ENCODE peak calls at places on chromosomes 5 and 9, in nine cellular contexts. B is spleen; X is OCI-LY7; E is mesendoderm; T is bronchial epithelial cell; I is right cardiac atrium; N is small intestine; V is AG04450; F is CD4-positive, CD25-positive, alpha-beta regulatory T cell. Q is an unnamed sample.

GRCh38 chr5:61768692-61769281 is 436.7 kb downstream of the ZSWIM6 start:
- DNase-seq in B (no peak), X (peak; percentile 54), E (peak; percentile 92), T (peak; percentile 69), I (no peak), N (peak; percentile 48), V (no peak), F (peak; percentile 18), Q (peak; percentile 41)

GRCh38 chr9:85443190-85443598 is 298.6 kb downstream of the AGTPBP1 start:
- DNase-seq in B (no peak), X (no peak), E (no peak), T (no peak), I (no peak), N (no peak), V (no peak), F (no peak), Q (no peak)

GRCh38 chr5:54874337-54875021 is 110.9 kb downstream of the ESM1 start:
- DNase-seq in B (no peak), X (no peak), E (peak; percentile 57), T (peak; percentile 54), I (no peak), N (no peak), V (no peak), F (no peak), Q (peak; percentile 63)

GRCh38 chr5:82147860-82148573 is 130.1 kb downstream of the RPS23 start:
- DNase-seq in B (no peak), X (no peak), E (no peak), T (peak; percentile 54), I (no peak), N (no peak), V (no peak), F (no peak), Q (peak; percentile 18)

GRCh38 chr9:37037744-37038640 is 3.9 kb upstream of the PAX5 start:
- DNase-seq in B (peak; percentile 88), X (peak; percentile 49), E (peak; percentile 55), T (no peak), I (no peak), N (no peak), V (no peak), F (no peak), Q (no peak)

GRCh38 chr5:178308541-178309092 is 76.0 kb upstream of the PHYKPL start:
- DNase-seq in B (peak; percentile 50), X (no peak), E (no peak), T (no peak), I (peak; percentile 36), N (no peak), V (no peak), F (no peak), Q (no peak)

GRCh38 chr5:90642706-90643229 is 84.2 kb downstream of the ADGRV1 start:
- DNase-seq in B (no peak), X (no peak), E (no peak), T (no peak), I (no peak), N (no peak), V (no peak), F (no peak), Q (no peak)

GRCh38 chr9:7570107-7570720 is 229.4 kb downstream of the DMAC1 start:
- DNase-seq in B (no peak), X (peak; percentile 65), E (peak; percentile 74), T (peak; percentile 57), I (no peak), N (peak; percentile 65), V (no peak), F (peak; percentile 81), Q (peak; percentile 77)

GRCh38 chr5:138696501-138696900 is 56.7 kb upstream of the CTNNA1 start:
- DNase-seq in B (no peak), X (no peak), E (no peak), T (peak; percentile 89), I (no peak), N (no peak), V (peak; percentile 51), F (no peak), Q (no peak)

GRCh38 chr9:91489391-91489899 is 65.8 kb upstream of the NFIL3 start:
- DNase-seq in B (no peak), X (no peak), E (no peak), T (no peak), I (no peak), N (no peak), V (no peak), F (no peak), Q (no peak)

GRCh38 chr5:44933686-44934085 is 124.9 kb downstream of the MRPS30 start:
- DNase-seq in B (no peak), X (no peak), E (no peak), T (no peak), I (no peak), N (no peak), V (no peak), F (no peak), Q (no peak)

GRCh38 chr9:100281676-100282387 is 70.9 kb downstream of the TEX10 start:
- DNase-seq in B (no peak), X (no peak), E (peak; percentile 27), T (no peak), I (no peak), N (no peak), V (no peak), F (no peak), Q (no peak)

GRCh38 chr5:131209506-131210191 is 38.9 kb downstream of the LYRM7 start:
- DNase-seq in B (no peak), X (peak; percentile 94), E (peak; percentile 43), T (no peak), I (no peak), N (no peak), V (no peak), F (peak; percentile 80), Q (peak; percentile 95)

GRCh38 chr5:155092318-155092717 is 78.8 kb downstream of the KIF4B start:
- DNase-seq in B (no peak), X (no peak), E (no peak), T (peak; percentile 59), I (no peak), N (no peak), V (no peak), F (no peak), Q (no peak)

GRCh38 chr5:34775886-34776285 is 63.1 kb upstream of the TTC23L start:
- DNase-seq in B (no peak), X (no peak), E (no peak), T (no peak), I (no peak), N (no peak), V (no peak), F (no peak), Q (no peak)

GRCh38 chr5:177189416-177189815 is 55.8 kb downstream of the NSD1 start:
- DNase-seq in B (no peak), X (no peak), E (no peak), T (no peak), I (no peak), N (no peak), V (peak; percentile 1), F (no peak), Q (no peak)

GRCh38 chr9:115369322-115369957 is 251.5 kb upstream of the TNC start:
- DNase-seq in B (no peak), X (no peak), E (no peak), T (peak; percentile 91), I (peak; percentile 85), N (no peak), V (peak; percentile 80), F (no peak), Q (no peak)

GRCh38 chr9:4662108-4662988 is at the start of gene PLPP6:
- DNase-seq in B (peak; percentile 96), X (peak; percentile 75), E (peak; percentile 97), T (peak; percentile 87), I (peak; percentile 94), N (peak; percentile 92), V (no peak), F (peak; percentile 73), Q (peak; percentile 93)

GRCh38 chr9:114592356-114592755 is 4.8 kb downstream of the ATP6V1G1 start:
- DNase-seq in B (no peak), X (peak; percentile 70), E (peak; percentile 38), T (peak; percentile 91), I (no peak), N (peak; percentile 36), V (no peak), F (peak; percentile 91), Q (peak; percentile 58)

GRCh38 chr5:126054593-126055347 is 368.4 kb upstream of the GRAMD2B start:
- DNase-seq in B (no peak), X (no peak), E (peak; percentile 40), T (no peak), I (no peak), N (peak; percentile 19), V (no peak), F (no peak), Q (no peak)

GRCh38 chr5:57452885-57453284 is 29.7 kb downstream of the ACTBL2 start:
- DNase-seq in B (no peak), X (no peak), E (no peak), T (no peak), I (no peak), N (no peak), V (no peak), F (no peak), Q (no peak)

GRCh38 chr5:95697781-95698681 is 15.2 kb upstream of the SPATA9 start:
- DNase-seq in B (no peak), X (no peak), E (peak; percentile 97), T (no peak), I (no peak), N (no peak), V (no peak), F (no peak), Q (no peak)

GRCh38 chr5:67647772-67648171 is 451.2 kb upstream of the CD180 start:
- DNase-seq in B (no peak), X (no peak), E (no peak), T (no peak), I (no peak), N (no peak), V (no peak), F (no peak), Q (no peak)

GRCh38 chr9:92974161-92974661 is 26.9 kb downstream of the FGD3 start:
- DNase-seq in B (no peak), X (no peak), E (no peak), T (no peak), I (no peak), N (no peak), V (no peak), F (no peak), Q (no peak)
- H3K4me3 ChIP-seq in B (no peak overlapping the region), X (no peak overlapping the region), E (no peak overlapping the region), T (no peak overlapping the region), I (no peak overlapping the region), N (no peak overlapping the region), V (no peak overlapping the region), F (peak overlapping the region; percentile 24), Q (no peak overlapping the region)

GRCh38 chr5:74205745-74206570 is 434.6 kb downstream of the ENC1 start:
- DNase-seq in B (no peak), X (no peak), E (no peak), T (no peak), I (no peak), N (no peak), V (no peak), F (no peak), Q (no peak)
- H3K4me3 ChIP-seq in B (no peak overlapping the region), X (no peak overlapping the region), E (no peak overlapping the region), T (no peak overlapping the region), I (no peak overlapping the region), N (no peak overlapping the region), V (no peak overlapping the region), F (no peak overlapping the region), Q (no peak overlapping the region)

GRCh38 chr5:124858612-124859011 is 112.2 kb upstream of the ZNF608 start:
- DNase-seq in B (no peak), X (no peak), E (no peak), T (no peak), I (no peak), N (no peak), V (no peak), F (no peak), Q (no peak)
- H3K4me3 ChIP-seq in B (no peak overlapping the region), X (no peak overlapping the region), E (no peak overlapping the region), T (no peak overlapping the region), I (no peak overlapping the region), N (no peak overlapping the region), V (no peak overlapping the region), F (no peak overlapping the region), Q (no peak overlapping the region)

GRCh38 chr9:136644343-136644592 is 18.4 kb upstream of the EGFL7 start:
- DNase-seq in B (no peak), X (no peak), E (no peak), T (no peak), I (no peak), N (peak; percentile 86), V (no peak), F (peak; percentile 76), Q (no peak)
- H3K4me3 ChIP-seq in B (peak overlapping the region; percentile 33), X (no peak overlapping the region), E (no peak overlapping the region), T (no peak overlapping the region), I (peak overlapping the region; percentile 43), N (no peak overlapping the region), V (no peak overlapping the region), F (no peak overlapping the region), Q (no peak overlapping the region)

Q was measured in NB4.